ENCODE peak calls at places on chromosomes 3 and 15, in five cellular contexts. Q is HCT116, B is lung, W is endothelial cell, U is GM23338. D is an unnamed sample.

GRCh38 chr3:188197388-188197847 is 43.5 kb downstream of the LPP start:
- DNase-seq in Q (no peak), B (no peak), W (no peak), U (no peak), D (no peak)

GRCh38 chr15:48946088-48946839 is 17.5 kb downstream of the SHC4 start:
- DNase-seq in Q (no peak), B (no peak), W (no peak), U (no peak), D (no peak)

GRCh38 chr3:65210026-65210814 is 522.4 kb upstream of the ADAMTS9 start:
- DNase-seq in Q (no peak), B (no peak), W (no peak), U (no peak), D (no peak)

GRCh38 chr15:99504071-99504822 is 61.5 kb upstream of the MEF2A start:
- DNase-seq in Q (no peak), B (no peak), W (no peak), U (no peak), D (peak)

GRCh38 chr3:111072016-111072891 is 638 bp downstream of the NECTIN3 start:
- DNase-seq in Q (no peak), B (no peak), W (peak), U (peak), D (peak)

GRCh38 chr3:56845505-56845904 is 43.8 kb upstream of the ARHGEF3 start:
- DNase-seq in Q (no peak), B (no peak), W (no peak), U (no peak), D (no peak)

GRCh38 chr3:186514296-186515002 is 29.7 kb downstream of the CRYGS start:
- DNase-seq in Q (peak), B (no peak), W (peak), U (peak), D (no peak)

GRCh38 chr3:98343647-98344507 is 9.8 kb upstream of the OR5K4 start:
- DNase-seq in Q (peak), B (no peak), W (peak), U (peak), D (no peak)

GRCh38 chr3:196120291-196120951 is 38.5 kb upstream of the TFRC start:
- DNase-seq in Q (no peak), B (no peak), W (no peak), U (no peak), D (no peak)

GRCh38 chr3:122680381-122681293 is at the start of gene PARP14:
- DNase-seq in Q (no peak), B (peak), W (peak), U (peak), D (peak)

GRCh38 chr15:49906976-49907375 is 212.1 kb downstream of the ATP8B4 start:
- DNase-seq in Q (no peak), B (no peak), W (no peak), U (no peak), D (no peak)

GRCh38 chr3:186670148-186670547 is 4.3 kb downstream of the HRG start:
- DNase-seq in Q (no peak), B (no peak), W (no peak), U (no peak), D (no peak)

GRCh38 chr15:22968356-22968755 is 11.8 kb downstream of the CYFIP1 start:
- DNase-seq in Q (no peak), B (no peak), W (no peak), U (no peak), D (no peak)

GRCh38 chr3:186487819-186488218 is 56.4 kb downstream of the CRYGS start:
- DNase-seq in Q (no peak), B (no peak), W (no peak), U (peak), D (no peak)

GRCh38 chr3:42411429-42411828 is 1.0 kb upstream of the LYZL4 start:
- DNase-seq in Q (no peak), B (no peak), W (no peak), U (no peak), D (no peak)

GRCh38 chr3:146160233-146160963 is 586 bp downstream of the PLOD2 start:
- DNase-seq in Q (peak), B (peak), W (peak), U (peak), D (peak)

GRCh38 chr3:94482686-94483085 is 419.8 kb downstream of the NSUN3 start:
- DNase-seq in Q (no peak), B (no peak), W (no peak), U (no peak), D (no peak)

GRCh38 chr3:134368751-134369105 is 5.5 kb downstream of the AMOTL2 start:
- DNase-seq in Q (no peak), B (no peak), W (no peak), U (no peak), D (no peak)

GRCh38 chr3:147705626-147706025 is 296.5 kb downstream of the ZIC1 start:
- DNase-seq in Q (no peak), B (no peak), W (no peak), U (no peak), D (no peak)

GRCh38 chr15:70344666-70345065 is 246.9 kb upstream of the TLE3 start:
- DNase-seq in Q (no peak), B (peak), W (no peak), U (no peak), D (no peak)

GRCh38 chr3:24640330-24640877 is 145.8 kb upstream of the THRB start:
- DNase-seq in Q (peak), B (no peak), W (no peak), U (peak), D (no peak)

GRCh38 chr3:52090620-52091468 is 34.5 kb upstream of the DUSP7 start:
- DNase-seq in Q (no peak), B (no peak), W (no peak), U (peak), D (no peak)

GRCh38 chr3:71495708-71496472 is 87.6 kb downstream of the FOXP1 start:
- DNase-seq in Q (no peak), B (no peak), W (no peak), U (peak), D (no peak)

D was measured in ureter.